ENCODE peak calls at places on chromosomes 1 and 21, in seven cellular contexts. W is upper lobe of left lung, U is right lobe of liver, Q is A549, S is body of pancreas, V is ovary, G is H1. K is an unnamed sample.
A peak's percentile ranks its signal among the peaks of the same experiment; 100 is the strongest.

GRCh38 chr1:170471310-170471839 is 60.6 kb upstream of the GORAB start:
- DNase-seq in W (no peak), U (no peak), Q (no peak), S (no peak), V (no peak), G (no peak), K (no peak)

GRCh38 chr1:182713492-182713891 is 29.1 kb upstream of the RGS8 start:
- DNase-seq in W (no peak), U (no peak), Q (no peak), S (no peak), V (no peak), G (no peak), K (no peak)

GRCh38 chr1:77175230-77175844 is 43.9 kb downstream of the PIGK start:
- DNase-seq in W (no peak), U (no peak), Q (peak; percentile 38), S (no peak), V (no peak), G (no peak), K (no peak)

GRCh38 chr1:157189986-157190982 is 52.1 kb upstream of the ETV3 start:
- DNase-seq in W (peak; percentile 21), U (no peak), Q (no peak), S (no peak), V (no peak), G (no peak), K (no peak)

GRCh38 chr1:162548170-162548569 is 13.4 kb upstream of the UAP1 start:
- DNase-seq in W (no peak), U (no peak), Q (no peak), S (no peak), V (peak; percentile 33), G (no peak), K (peak; percentile 92)

GRCh38 chr1:230067441-230067870 is 418 bp downstream of the GALNT2 start:
- DNase-seq in W (no peak), U (no peak), Q (peak; percentile 36), S (peak; percentile 50), V (peak; percentile 60), G (peak; percentile 63), K (no peak)

GRCh38 chr1:38125837-38126520 is 79.4 kb upstream of the POU3F1 start:
- DNase-seq in W (peak; percentile 54), U (no peak), Q (no peak), S (no peak), V (no peak), G (no peak), K (peak; percentile 86)

GRCh38 chr1:53919675-53920066 is 25.7 kb downstream of the DIO1 start:
- DNase-seq in W (no peak), U (no peak), Q (no peak), S (peak; percentile 22), V (no peak), G (no peak), K (no peak)

GRCh38 chr21:34313116-34313515 is 50.7 kb upstream of the KCNE2 start:
- DNase-seq in W (no peak), U (no peak), Q (no peak), S (no peak), V (no peak), G (no peak), K (no peak)

GRCh38 chr1:178220094-178220493 is 126.2 kb downstream of the RASAL2 start:
- DNase-seq in W (no peak), U (no peak), Q (no peak), S (no peak), V (no peak), G (no peak), K (no peak)

GRCh38 chr1:228782662-228783414 is 47.6 kb downstream of the RHOU start:
- DNase-seq in W (no peak), U (no peak), Q (peak; percentile 68), S (peak; percentile 79), V (no peak), G (no peak), K (no peak)

GRCh38 chr1:230270185-230270939 is 155.8 kb downstream of the PGBD5 start:
- DNase-seq in W (no peak), U (no peak), Q (no peak), S (no peak), V (peak; percentile 10), G (no peak), K (no peak)

GRCh38 chr1:68232354-68233148 is at the start of gene WLS:
- DNase-seq in W (peak; percentile 91), U (peak; percentile 84), Q (peak; percentile 28), S (peak; percentile 88), V (peak; percentile 85), G (peak; percentile 79), K (peak; percentile 79)

GRCh38 chr1:3778590-3779264 is 6.2 kb downstream of the SMIM1 start:
- DNase-seq in W (peak; percentile 65), U (peak; percentile 15), Q (no peak), S (no peak), V (no peak), G (no peak), K (no peak)

GRCh38 chr1:3776231-3777030 is 3.9 kb downstream of the SMIM1 start:
- DNase-seq in W (peak; percentile 72), U (no peak), Q (no peak), S (no peak), V (no peak), G (no peak), K (no peak)

GRCh38 chr1:3779265-3779911 is 6.8 kb downstream of the SMIM1 start:
- DNase-seq in W (no peak), U (no peak), Q (no peak), S (no peak), V (no peak), G (no peak), K (no peak)

GRCh38 chr1:3777078-3777547 is 4.6 kb downstream of the SMIM1 start:
- DNase-seq in W (no peak), U (no peak), Q (no peak), S (no peak), V (no peak), G (no peak), K (no peak)

DNA sequence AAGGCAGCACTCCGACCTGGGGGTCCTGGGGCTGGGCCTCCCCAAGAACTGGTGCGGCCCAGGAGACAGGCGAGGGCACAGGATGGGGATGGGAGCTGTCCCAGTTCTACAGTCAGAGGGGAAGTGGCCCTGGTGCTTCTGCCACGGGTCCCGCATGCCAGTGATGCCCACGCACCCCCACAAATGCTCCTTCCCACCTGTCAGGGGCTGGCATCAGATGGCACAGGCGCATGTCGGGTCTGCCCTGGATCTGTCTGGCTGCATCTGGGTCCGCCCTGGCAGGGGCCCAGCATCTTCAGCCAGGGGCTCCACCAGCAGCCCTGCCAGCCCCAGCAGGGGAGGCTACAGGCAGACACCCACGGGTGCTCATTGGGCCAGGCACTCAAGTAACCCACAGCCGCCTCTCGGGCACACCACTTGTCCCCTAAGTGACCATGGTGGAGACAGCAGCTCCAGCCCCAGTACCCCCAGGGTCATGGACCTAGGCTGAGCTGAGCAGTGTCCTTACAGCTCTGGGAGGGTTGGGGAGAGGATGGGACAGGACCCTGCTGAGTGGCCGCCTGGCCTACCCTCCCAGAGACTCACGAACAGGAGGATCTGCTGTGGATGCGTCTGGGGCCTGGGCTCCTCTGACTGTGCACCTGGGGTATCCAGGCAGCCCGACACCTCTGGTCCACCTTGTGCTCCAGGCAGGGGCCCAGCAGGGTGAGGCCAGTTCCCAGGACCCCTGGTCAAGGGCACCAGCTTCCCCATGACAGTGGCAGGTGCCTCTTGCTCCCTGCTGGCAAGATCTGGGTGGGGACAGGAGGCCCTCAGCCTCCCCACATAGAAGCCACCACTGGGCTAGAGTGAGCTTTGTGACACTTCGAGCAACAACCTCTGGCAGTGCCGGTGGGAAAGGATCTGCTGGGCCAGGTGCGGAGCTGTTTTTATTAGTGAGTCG is 5.4 kb downstream of the SMIM1 start:
- DNase-seq in W (peak; percentile 62), U (no peak), Q (no peak), S (peak; percentile 45), V (no peak), G (no peak), K (no peak)
- TF ChIP-seq POLR2A in W (no peak), U (no peak), Q (no peak), S (no peak), V (no peak), G (no peak), K (no peak)

GRCh38 chr1:184672013-184672726 is 82.5 kb downstream of the EDEM3 start:
- DNase-seq in W (no peak), U (no peak), Q (no peak), S (no peak), V (no peak), G (no peak), K (no peak)
- H3K4me3 ChIP-seq in W (no peak overlapping the region), U (no peak overlapping the region), Q (no peak overlapping the region), S (no peak overlapping the region), V (no peak overlapping the region), G (peak overlapping the region; percentile 8), K (no peak overlapping the region)

DNA sequence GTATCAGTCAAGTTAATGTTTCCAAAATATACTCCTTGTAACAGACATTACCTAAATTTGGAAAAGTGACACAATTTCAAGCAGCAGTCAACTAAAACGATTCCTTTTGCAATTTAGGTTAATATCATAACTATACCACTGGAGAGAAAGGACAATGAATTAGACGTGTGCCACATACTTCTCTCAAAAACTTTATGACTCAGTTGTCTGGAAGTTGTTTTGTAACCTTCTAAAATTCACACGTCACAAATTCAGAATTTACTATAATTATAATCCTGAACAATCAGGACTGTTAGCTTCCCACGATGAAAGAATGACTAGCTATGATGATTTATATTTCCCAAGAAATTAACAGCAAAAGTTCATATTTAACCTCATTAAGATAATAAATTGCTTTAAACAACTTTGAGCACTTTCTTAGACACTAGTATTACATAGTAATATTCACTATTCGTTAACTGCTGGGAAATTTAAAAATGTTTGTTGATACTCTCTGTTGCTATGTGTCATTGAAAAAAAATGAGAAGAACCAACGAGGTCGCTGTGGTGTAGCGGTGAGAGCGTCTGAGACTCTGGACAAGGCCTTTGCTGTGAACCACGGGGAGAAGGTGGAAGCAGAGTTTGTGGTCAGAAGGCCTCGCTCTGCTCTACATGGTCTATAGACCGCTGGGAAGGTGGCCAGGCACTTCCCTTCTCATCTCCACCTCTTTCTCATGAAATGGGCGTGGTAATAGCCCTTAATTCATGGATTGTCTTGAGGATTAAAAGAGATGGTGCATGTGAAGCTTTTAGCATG is 27.9 kb upstream of the BATF3 start:
- DNase-seq in W (no peak), U (no peak), Q (no peak), S (no peak), V (no peak), G (no peak), K (no peak)
- TF ChIP-seq POLR2A in W (no peak), U (no peak), Q (no peak), S (no peak), V (no peak), G (no peak), K (no peak)

DNA sequence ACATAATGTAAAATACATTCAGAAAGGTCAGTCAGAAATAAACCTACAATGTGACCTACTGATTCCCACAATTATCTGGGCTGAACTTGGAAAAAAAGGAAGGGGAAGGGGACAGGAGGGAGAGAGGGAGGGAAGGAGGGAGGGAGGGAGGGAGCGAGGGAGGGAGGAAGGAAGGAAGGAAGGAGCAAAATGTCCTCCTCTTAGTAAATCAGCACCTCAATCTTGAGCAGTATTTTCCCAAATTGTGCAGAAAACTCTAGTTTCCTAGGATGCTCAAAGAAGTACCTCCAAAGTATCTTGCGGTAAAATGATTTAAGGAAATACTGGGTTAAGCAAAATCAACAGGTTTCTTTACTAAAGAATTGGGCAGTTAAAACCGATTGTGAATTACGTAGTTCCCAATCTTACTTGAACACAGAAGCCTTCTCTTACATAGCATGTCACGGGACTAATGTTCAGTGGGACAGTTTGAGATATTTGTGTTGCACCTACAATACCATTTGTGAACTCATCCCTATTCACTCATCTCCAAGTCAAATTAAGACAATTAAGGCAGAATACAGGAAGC is 51.0 kb upstream of the ASPM start:
- DNase-seq in W (no peak), U (no peak), Q (no peak), S (no peak), V (no peak), G (no peak), K (no peak)
- H3K4me3 ChIP-seq in W (no peak overlapping the region), U (no peak overlapping the region), Q (peak overlapping the region; percentile 4), S (no peak overlapping the region), V (peak overlapping the region; percentile 2), G (peak overlapping the region; percentile 87), K (no peak overlapping the region)